ENCODE peak calls at places on chromosomes 13 and 19, in seven cellular contexts. One of them, this sample, is unnamed.

GRCh38 chr13:48866204-48866603 is 109.5 kb upstream of the FNDC3A start:
- DNase-seq in K562: peak; percentile 60
- DNase-seq in HCT116: no peak
- DNase-seq in HepG2: no peak
- DNase-seq in H1: no peak
- DNase-seq in GM12878: no peak
- DNase-seq in SK-N-SH: peak; percentile 7
- DNase-seq in this sample: no peak

GRCh38 chr13:30978981-30979956 is 46.8 kb downstream of the TEX26 start:
- DNase-seq in K562: peak; percentile 52
- DNase-seq in HCT116: peak; percentile 38
- DNase-seq in HepG2: peak; percentile 16
- DNase-seq in H1: peak; percentile 85
- DNase-seq in GM12878: no peak
- DNase-seq in SK-N-SH: peak; percentile 29
- DNase-seq in this sample: no peak

GRCh38 chr19:990119-990571 is 6.0 kb downstream of the WDR18 start:
- DNase-seq in K562: no peak
- DNase-seq in HCT116: no peak
- DNase-seq in HepG2: no peak
- DNase-seq in H1: no peak
- DNase-seq in GM12878: no peak
- DNase-seq in SK-N-SH: no peak
- DNase-seq in this sample: no peak

GRCh38 chr13:39818953-39819352 is 163.5 kb downstream of the COG6 start:
- DNase-seq in K562: no peak
- DNase-seq in HCT116: no peak
- DNase-seq in HepG2: no peak
- DNase-seq in H1: no peak
- DNase-seq in GM12878: no peak
- DNase-seq in SK-N-SH: no peak
- DNase-seq in this sample: no peak

GRCh38 chr13:40980466-40980865 is 38.6 kb downstream of the ELF1 start:
- DNase-seq in K562: no peak
- DNase-seq in HCT116: no peak
- DNase-seq in HepG2: no peak
- DNase-seq in H1: no peak
- DNase-seq in GM12878: no peak
- DNase-seq in SK-N-SH: no peak
- DNase-seq in this sample: no peak

GRCh38 chr13:98228661-98229349 is 51.7 kb upstream of the RNF113B start:
- DNase-seq in K562: no peak
- DNase-seq in HCT116: no peak
- DNase-seq in HepG2: no peak
- DNase-seq in H1: no peak
- DNase-seq in GM12878: no peak
- DNase-seq in SK-N-SH: no peak
- DNase-seq in this sample: no peak

GRCh38 chr13:112734696-112735547 is 45.1 kb downstream of the ATP11A start:
- DNase-seq in K562: no peak
- DNase-seq in HCT116: no peak
- DNase-seq in HepG2: no peak
- DNase-seq in H1: no peak
- DNase-seq in GM12878: no peak
- DNase-seq in SK-N-SH: no peak
- DNase-seq in this sample: no peak

GRCh38 chr13:111508164-111508870 is 187.9 kb downstream of the TEX29 start:
- DNase-seq in K562: no peak
- DNase-seq in HCT116: no peak
- DNase-seq in HepG2: no peak
- DNase-seq in H1: no peak
- DNase-seq in GM12878: no peak
- DNase-seq in SK-N-SH: no peak
- DNase-seq in this sample: no peak

GRCh38 chr19:41531438-41532311 is 44.3 kb upstream of the CEACAM21 start:
- DNase-seq in K562: peak; percentile 72
- DNase-seq in HCT116: no peak
- DNase-seq in HepG2: no peak
- DNase-seq in H1: no peak
- DNase-seq in GM12878: no peak
- DNase-seq in SK-N-SH: no peak
- DNase-seq in this sample: peak; percentile 21

GRCh38 chr19:12703056-12703455 is 6.6 kb upstream of the FBXW9 start:
- DNase-seq in K562: peak; percentile 77
- DNase-seq in HCT116: peak; percentile 57
- DNase-seq in HepG2: peak; percentile 56
- DNase-seq in H1: peak; percentile 82
- DNase-seq in GM12878: no peak
- DNase-seq in SK-N-SH: peak; percentile 90
- DNase-seq in this sample: no peak

GRCh38 chr13:33194820-33195692 is 90.5 kb downstream of the STARD13 start:
- DNase-seq in K562: no peak
- DNase-seq in HCT116: no peak
- DNase-seq in HepG2: peak; percentile 73
- DNase-seq in H1: no peak
- DNase-seq in GM12878: peak; percentile 99
- DNase-seq in SK-N-SH: peak; percentile 36
- DNase-seq in this sample: no peak

GRCh38 chr19:17454579-17454978 is 6.1 kb upstream of the TMEM221 start:
- DNase-seq in K562: no peak
- DNase-seq in HCT116: no peak
- DNase-seq in HepG2: no peak
- DNase-seq in H1: no peak
- DNase-seq in GM12878: no peak
- DNase-seq in SK-N-SH: peak; percentile 52
- DNase-seq in this sample: no peak

GRCh38 chr13:100544866-100545683 is 43.5 kb downstream of the GGACT start:
- DNase-seq in K562: no peak
- DNase-seq in HCT116: no peak
- DNase-seq in HepG2: no peak
- DNase-seq in H1: no peak
- DNase-seq in GM12878: no peak
- DNase-seq in SK-N-SH: no peak
- DNase-seq in this sample: no peak

GRCh38 chr13:99087954-99088491 is 110.2 kb upstream of the DOCK9 start:
- DNase-seq in K562: peak; percentile 34
- DNase-seq in HCT116: no peak
- DNase-seq in HepG2: no peak
- DNase-seq in H1: no peak
- DNase-seq in GM12878: no peak
- DNase-seq in SK-N-SH: peak; percentile 53
- DNase-seq in this sample: peak; percentile 19

GRCh38 chr13:112845511-112846144 is 123.4 kb upstream of the MCF2L start:
- DNase-seq in K562: no peak
- DNase-seq in HCT116: no peak
- DNase-seq in HepG2: no peak
- DNase-seq in H1: no peak
- DNase-seq in GM12878: no peak
- DNase-seq in SK-N-SH: no peak
- DNase-seq in this sample: no peak

DNA sequence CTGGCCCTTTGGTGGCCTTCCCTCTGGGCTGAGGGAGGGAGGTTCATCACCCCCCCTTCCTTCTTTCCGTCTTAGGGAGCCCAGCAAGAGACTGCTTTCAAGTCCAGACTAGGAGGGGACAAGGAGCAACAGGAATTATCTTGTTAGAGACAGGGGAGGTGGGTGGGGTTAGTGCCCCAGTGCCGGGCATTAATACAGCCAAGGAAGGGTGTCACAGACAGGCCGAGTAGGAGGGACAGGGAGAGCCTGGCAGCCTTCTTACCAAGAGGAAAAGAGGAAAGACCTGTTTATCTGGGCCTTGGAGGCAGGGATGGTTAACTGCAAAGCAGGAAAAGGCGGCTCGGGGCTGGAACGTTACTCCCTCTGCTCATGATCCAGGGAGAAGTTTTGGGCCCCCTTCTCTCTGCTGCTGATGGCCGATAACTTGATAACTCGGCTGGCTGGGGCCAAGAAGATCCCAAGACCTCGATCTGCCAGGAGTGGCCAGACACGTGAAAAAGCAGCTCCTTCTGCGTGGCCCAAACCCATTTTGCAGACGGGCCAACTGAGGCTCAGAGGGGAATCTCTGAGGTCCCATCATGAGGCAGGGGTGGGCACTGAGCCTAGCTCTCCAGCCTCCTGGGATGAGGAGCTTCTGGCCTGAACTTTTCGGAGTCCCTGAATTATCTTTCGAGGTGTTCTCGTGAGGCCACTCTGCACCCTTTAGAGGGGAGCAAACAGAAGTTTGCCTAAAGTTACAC is 79.3 kb downstream of the PTPRS start:
- DNase-seq in K562: no peak
- DNase-seq in HCT116: no peak
- DNase-seq in HepG2: no peak
- DNase-seq in H1: no peak
- DNase-seq in GM12878: no peak
- DNase-seq in SK-N-SH: no peak
- DNase-seq in this sample: peak; percentile 52
- TF ChIP-seq JUND in K562: no peak
- TF ChIP-seq JUND in HCT116: no peak
- TF ChIP-seq JUND in HepG2: no peak
- TF ChIP-seq JUND in H1: no peak
- TF ChIP-seq JUND in GM12878: no peak
- TF ChIP-seq JUND in SK-N-SH: no peak
- TF ChIP-seq JUND in this sample: no peak

DNA sequence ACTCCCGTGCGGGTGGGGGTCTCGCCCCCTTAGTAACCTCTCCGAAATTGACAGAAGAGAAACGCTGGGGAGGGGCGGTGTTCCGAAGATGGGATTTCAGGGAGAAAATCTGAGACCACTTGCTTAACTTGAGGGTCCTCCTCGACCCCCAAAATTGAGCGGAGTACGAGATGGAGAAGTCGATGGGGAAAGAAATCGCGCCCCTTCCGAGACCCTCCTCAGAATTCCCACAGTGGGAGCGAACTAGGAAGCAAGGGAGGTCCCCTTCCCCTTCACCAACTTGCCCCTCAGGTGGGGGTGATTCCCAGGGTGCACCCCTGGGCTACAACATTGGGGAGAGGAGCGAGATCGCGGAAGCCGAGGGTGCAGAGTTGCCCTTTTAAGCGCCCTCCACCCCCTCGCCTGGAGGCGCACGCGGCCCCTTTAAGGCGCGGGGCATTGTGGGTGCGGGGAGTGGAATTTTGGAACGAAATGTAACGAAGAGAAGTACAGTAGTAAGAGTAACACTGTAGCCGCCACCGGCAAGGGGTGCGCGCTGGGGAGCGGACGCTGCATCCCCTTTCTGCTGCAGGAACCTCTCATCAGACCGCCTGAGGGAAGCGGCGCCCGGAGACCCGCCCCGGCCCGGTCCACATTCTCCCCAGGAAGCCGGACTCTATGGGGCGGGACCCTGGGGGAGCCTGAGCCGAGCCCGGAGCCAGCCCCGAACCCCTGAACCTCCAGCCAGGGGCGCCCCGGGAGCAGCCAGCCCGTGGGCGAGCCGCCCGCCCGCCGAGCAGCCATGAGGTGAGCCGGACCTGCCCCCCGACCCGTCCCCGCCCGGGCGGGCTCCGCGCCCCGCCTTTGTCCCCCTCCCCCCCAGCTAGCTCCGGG is at the start of gene VASP:
- DNase-seq in K562: peak; percentile 95
- DNase-seq in HCT116: peak; percentile 81
- DNase-seq in HepG2: peak; percentile 73
- DNase-seq in H1: no peak
- DNase-seq in GM12878: peak; percentile 70
- DNase-seq in SK-N-SH: peak; percentile 88
- DNase-seq in this sample: peak; percentile 91
- TF ChIP-seq JUND in K562: peak; percentile 88
- TF ChIP-seq JUND in HCT116: peak; percentile 63
- TF ChIP-seq JUND in HepG2: no peak
- TF ChIP-seq JUND in H1: no peak
- TF ChIP-seq JUND in GM12878: peak; percentile 28
- TF ChIP-seq JUND in SK-N-SH: no peak
- TF ChIP-seq JUND in this sample: no peak

GRCh38 chr19:16026131-16026530 is 50.2 kb upstream of the TPM4 start:
- DNase-seq in K562: no peak
- DNase-seq in HCT116: no peak
- DNase-seq in HepG2: no peak
- DNase-seq in H1: no peak
- DNase-seq in GM12878: no peak
- DNase-seq in SK-N-SH: peak; percentile 7
- DNase-seq in this sample: no peak

GRCh38 chr19:16025108-16026101 is 50.9 kb upstream of the TPM4 start:
- DNase-seq in K562: peak; percentile 60
- DNase-seq in HCT116: peak; percentile 56
- DNase-seq in HepG2: peak; percentile 61
- DNase-seq in H1: no peak
- DNase-seq in GM12878: no peak
- DNase-seq in SK-N-SH: peak; percentile 61
- DNase-seq in this sample: peak; percentile 62

GRCh38 chr19:16026756-16027155 is 49.5 kb upstream of the TPM4 start:
- DNase-seq in K562: no peak
- DNase-seq in HCT116: no peak
- DNase-seq in HepG2: no peak
- DNase-seq in H1: no peak
- DNase-seq in GM12878: no peak
- DNase-seq in SK-N-SH: peak; percentile 4
- DNase-seq in this sample: no peak

GRCh38 chr19:16024266-16025107 is 51.8 kb upstream of the TPM4 start:
- DNase-seq in K562: no peak
- DNase-seq in HCT116: no peak
- DNase-seq in HepG2: no peak
- DNase-seq in H1: no peak
- DNase-seq in GM12878: no peak
- DNase-seq in SK-N-SH: peak; percentile 9
- DNase-seq in this sample: no peak

GRCh38 chr19:16027528-16027927 is 48.8 kb upstream of the TPM4 start:
- DNase-seq in K562: no peak
- DNase-seq in HCT116: no peak
- DNase-seq in HepG2: no peak
- DNase-seq in H1: no peak
- DNase-seq in GM12878: no peak
- DNase-seq in SK-N-SH: no peak
- DNase-seq in this sample: no peak
- TF ChIP-seq JUND in K562: no peak
- TF ChIP-seq JUND in HCT116: no peak
- TF ChIP-seq JUND in HepG2: no peak
- TF ChIP-seq JUND in H1: no peak
- TF ChIP-seq JUND in GM12878: no peak
- TF ChIP-seq JUND in SK-N-SH: no peak
- TF ChIP-seq JUND in this sample: no peak

DNA sequence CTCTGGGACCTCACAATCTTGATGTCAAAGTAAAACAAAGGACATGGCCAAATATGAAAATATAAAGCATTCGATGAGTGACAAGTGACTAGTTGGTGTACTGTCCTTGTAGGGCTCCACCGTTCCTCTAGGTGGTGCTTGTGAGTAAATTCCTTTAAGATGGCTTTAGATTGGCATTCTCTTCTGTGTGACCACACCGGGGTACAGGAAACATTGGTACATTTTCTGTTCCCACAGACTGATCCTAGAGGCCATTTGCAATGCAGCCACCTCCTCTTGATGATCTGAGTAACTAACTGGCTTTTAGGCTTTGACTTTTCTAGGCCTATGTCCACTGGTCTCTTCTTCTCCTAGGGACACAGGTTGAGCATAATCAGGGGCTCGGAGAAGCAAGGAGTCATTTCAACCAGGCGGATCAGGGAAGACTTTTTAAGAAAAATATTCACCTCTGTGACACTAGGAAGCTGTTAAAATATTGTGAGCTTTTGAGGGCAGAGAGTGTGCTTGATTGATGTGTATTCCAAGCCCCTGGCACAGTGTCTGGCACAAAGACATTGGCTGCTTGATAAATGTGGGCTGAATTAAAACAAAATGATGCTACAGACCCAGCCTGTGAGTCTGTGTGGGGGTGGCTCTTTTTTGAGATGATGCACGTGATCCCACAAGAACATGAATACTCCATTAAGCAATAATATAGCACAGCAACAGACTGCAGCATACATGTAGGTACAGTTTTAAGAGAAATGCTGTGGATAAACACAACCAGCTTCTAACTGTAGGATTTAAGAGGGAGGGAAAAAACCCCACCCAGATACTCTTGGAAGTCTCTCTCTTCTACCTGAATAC is 21.0 kb downstream of the EPSTI1 start:
- DNase-seq in K562: peak; percentile 24
- DNase-seq in HCT116: peak; percentile 61
- DNase-seq in HepG2: peak; percentile 53
- DNase-seq in H1: no peak
- DNase-seq in GM12878: no peak
- DNase-seq in SK-N-SH: peak; percentile 70
- DNase-seq in this sample: peak; percentile 73
- TF ChIP-seq JUND in K562: no peak
- TF ChIP-seq JUND in HCT116: no peak
- TF ChIP-seq JUND in HepG2: no peak
- TF ChIP-seq JUND in H1: no peak
- TF ChIP-seq JUND in GM12878: no peak
- TF ChIP-seq JUND in SK-N-SH: no peak
- TF ChIP-seq JUND in this sample: no peak

This sample was measured in T47D.